ENCODE peak calls at places on chromosomes 4 and X, in five cellular contexts. L is K562, Z is tibial nerve, E is SJSA1, W is upper lobe of left lung. F is an unnamed sample.

GRCh38 chr4:22179124-22179874 is 230.7 kb upstream of the KCNIP4 start:
- DNase-seq in L (no peak), Z (no peak), E (peak; percentile 2), W (no peak), F (no peak)

GRCh38 chrX:130091976-130092522 is 18.2 kb downstream of the ELF4 start:
- DNase-seq in L (peak; percentile 72), Z (no peak), E (no peak), W (peak; percentile 71), F (no peak)

GRCh38 chrX:11764602-11765067 is 6.6 kb downstream of the MSL3 start:
- DNase-seq in L (peak; percentile 9), Z (no peak), E (no peak), W (no peak), F (no peak)

GRCh38 chrX:141632124-141632523 is 42.6 kb downstream of the SPANXA2 start:
- DNase-seq in L (no peak), Z (no peak), E (no peak), W (no peak), F (no peak)

GRCh38 chr4:82652062-82652461 is 90.3 kb upstream of the TMEM150C start:
- DNase-seq in L (no peak), Z (no peak), E (no peak), W (no peak), F (no peak)

GRCh38 chr4:143184217-143184502 is 557 bp upstream of the USP38 start:
- DNase-seq in L (no peak), Z (no peak), E (no peak), W (no peak), F (no peak)

GRCh38 chr4:136241221-136241986 is 1290.9 kb downstream of the PCDH18 start:
- DNase-seq in L (no peak), Z (no peak), E (no peak), W (no peak), F (peak; percentile 59)

GRCh38 chrX:11908371-11908770 is 150.3 kb downstream of the MSL3 start:
- DNase-seq in L (no peak), Z (no peak), E (no peak), W (no peak), F (no peak)

GRCh38 chr4:13821522-13821921 is 194.0 kb upstream of the BOD1L1 start:
- DNase-seq in L (no peak), Z (no peak), E (no peak), W (no peak), F (no peak)

GRCh38 chr4:77355731-77356130 is 198.7 kb downstream of the CCNG2 start:
- DNase-seq in L (no peak), Z (no peak), E (no peak), W (no peak), F (no peak)

GRCh38 chr4:15912961-15913630 is 25.4 kb downstream of the FGFBP1 start:
- DNase-seq in L (no peak), Z (no peak), E (no peak), W (no peak), F (no peak)

GRCh38 chr4:85474356-85474755 is 594 bp upstream of the ARHGAP24 start:
- DNase-seq in L (no peak), Z (no peak), E (no peak), W (no peak), F (no peak)